ENCODE peak calls at places on chromosomes 7 and 10, in five cellular contexts. H is neuronal stem cell, K is H1, V is trophoblast cell, G is mesenchymal stem cell. A is an unnamed sample.

GRCh38 chr10:50421026-50421719 is 169.9 kb upstream of the ASAH2 start:
- DNase-seq in K (no peak), V (peak; percentile 57), G (peak; percentile 44), H (no peak), A (peak; percentile 21)

GRCh38 chr10:85614566-85614965 is 752.0 kb downstream of the GRID1 start:
- DNase-seq in K (no peak), G (no peak), V (no peak), H (no peak), A (no peak)

GRCh38 chr10:124316316-124316715 is 102.4 kb downstream of the OAT start:
- DNase-seq in G (no peak), V (no peak), K (no peak), H (no peak), A (no peak)

GRCh38 chr7:92665926-92666325 is 75.7 kb upstream of the FAM133B start:
- DNase-seq in K (no peak), G (no peak), H (no peak), V (no peak), A (peak; percentile 48)

GRCh38 chr7:34073676-34074075 is 168.3 kb downstream of the BMPER start:
- DNase-seq in K (no peak), G (no peak), H (no peak), V (no peak), A (no peak)

GRCh38 chr10:79298403-79299244 is 48.6 kb upstream of the PPIF start:
- DNase-seq in G (peak; percentile 96), K (no peak), H (no peak), V (peak; percentile 38), A (peak; percentile 99)

GRCh38 chr7:115066050-115066449 is 144.2 kb downstream of the MDFIC start:
- DNase-seq in V (no peak), K (no peak), G (no peak), H (no peak), A (no peak)

GRCh38 chr7:157840174-157840912 is 503.5 kb downstream of the DNAJB6 start:
- DNase-seq in V (no peak), H (no peak), G (no peak), K (no peak), A (no peak)

GRCh38 chr10:7260412-7260900 is 150.4 kb downstream of the SFMBT2 start:
- DNase-seq in V (peak; percentile 83), H (peak; percentile 38), K (peak; percentile 15), G (peak; percentile 82), A (peak; percentile 86)

GRCh38 chr10:59109826-59110225 is 66.6 kb upstream of the PHYHIPL start:
- DNase-seq in G (peak; percentile 10), K (no peak), H (no peak), V (no peak), A (no peak)

GRCh38 chr7:17640730-17641377 is 299.4 kb downstream of the SNX13 start:
- DNase-seq in V (peak; percentile 76), H (peak; percentile 38), G (peak; percentile 23), K (no peak), A (peak; percentile 31)

GRCh38 chr7:44220046-44220720 is 19.4 kb downstream of the YKT6 start:
- DNase-seq in G (no peak), H (no peak), K (no peak), V (no peak), A (no peak)

GRCh38 chr7:139680676-139681462 is 96.9 kb downstream of the HIPK2 start:
- DNase-seq in V (peak; percentile 26), H (no peak), K (no peak), G (peak; percentile 100), A (peak; percentile 99)

GRCh38 chr10:113435881-113436280 is 117.0 kb upstream of the HABP2 start:
- DNase-seq in V (no peak), K (no peak), H (no peak), G (no peak), A (no peak)

GRCh38 chr7:471191-471865 is 48.3 kb downstream of the PDGFA start:
- DNase-seq in V (no peak), H (no peak), K (no peak), G (no peak), A (no peak)

DNA sequence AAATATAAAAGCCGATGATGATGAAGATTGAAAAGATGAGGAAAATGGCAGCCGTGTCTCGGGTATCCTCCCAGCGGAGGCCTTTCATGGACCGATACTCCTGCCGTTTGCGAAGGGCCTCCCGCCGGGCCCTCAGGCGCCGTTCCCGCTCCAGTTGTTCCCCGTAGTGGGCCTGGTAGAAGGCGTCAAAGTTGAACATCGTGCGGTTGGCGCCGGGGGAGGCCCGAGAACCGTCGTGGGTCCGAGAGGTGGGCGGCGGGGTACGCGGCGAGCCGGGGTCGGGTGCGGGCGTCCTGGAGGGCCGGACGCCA is 553 bp downstream of the DNAJC30 start:
- DNase-seq in G (no peak), V (no peak), H (no peak), K (no peak), A (no peak)
- H3K14ac ChIP-seq in G (no peak overlapping the region), V (peak overlapping the region; percentile 72), H (peak overlapping the region; percentile 64), K (no peak overlapping the region), A (peak overlapping the region; percentile 90)

DNA sequence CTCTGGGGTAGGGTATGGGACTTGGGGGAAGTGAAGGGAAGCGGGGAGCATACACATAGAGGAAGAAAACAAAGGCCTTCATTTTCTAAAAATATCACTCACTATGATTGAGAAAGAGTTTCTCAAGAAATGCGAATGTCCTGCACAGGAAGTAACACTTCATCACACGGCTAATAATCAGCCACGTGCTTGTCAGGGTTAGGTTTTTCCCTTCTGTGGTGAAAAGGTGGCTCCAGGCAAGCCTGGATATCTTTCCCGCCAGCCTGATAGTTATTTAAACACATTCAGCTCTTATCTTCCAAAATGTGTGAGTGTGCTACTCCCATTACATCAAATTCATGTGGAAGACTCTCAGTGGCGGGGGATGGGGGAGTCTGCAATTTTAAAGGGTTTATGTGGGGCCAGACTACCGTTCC is 166.4 kb upstream of the ADO start:
- DNase-seq in V (peak; percentile 35), H (no peak), K (no peak), G (peak; percentile 20), A (peak; percentile 19)
- H3K4me3 ChIP-seq in V (no peak overlapping the region), H (no peak overlapping the region), K (no peak overlapping the region), G (peak overlapping the region; percentile 62), A (no peak overlapping the region)

GRCh38 chr10:71319042-71319799 is at the start of gene SLC29A3:
- DNase-seq in G (peak; percentile 82), V (peak; percentile 90), H (peak; percentile 80), K (peak; percentile 44), A (peak; percentile 70)
- H3K14ac ChIP-seq in G (no peak within 1 kb of the TSS), V (peak within 1 kb of the TSS; percentile 83), H (peak within 1 kb of the TSS; percentile 1), K (no peak within 1 kb of the TSS), A (peak within 1 kb of the TSS; percentile 76)

GRCh38 chr7:144857463-144857862 is 21.6 kb upstream of the TPK1 start:
- DNase-seq in G (no peak), V (no peak), H (no peak), K (no peak), A (no peak)

GRCh38 chr7:144848078-144848477 is 12.2 kb upstream of the TPK1 start:
- DNase-seq in G (no peak), V (no peak), H (no peak), K (no peak), A (no peak)

GRCh38 chr7:144854839-144855424 is 19.1 kb upstream of the TPK1 start:
- DNase-seq in G (peak; percentile 24), V (peak; percentile 57), H (peak; percentile 30), K (no peak), A (no peak)

GRCh38 chr7:144853542-144853941 is 17.7 kb upstream of the TPK1 start:
- DNase-seq in V (peak; percentile 11), G (no peak), K (no peak), H (no peak), A (no peak)
- H3K4me3 ChIP-seq in V (no peak overlapping the region), G (no peak overlapping the region), K (no peak overlapping the region), H (no peak overlapping the region), A (no peak overlapping the region)

A was measured in IMR-90.